ENCODE peak calls at places on chromosomes 1 and 21, in four cellular contexts. S, B, N and K are unnamed samples.

GRCh38 chr1:54936791-54937190 is 43.6 kb upstream of the TMEM61 start:
- DNase-seq in S (no peak), N (no peak), B (no peak), K (no peak)

GRCh38 chr1:42348498-42348897 is 13.5 kb upstream of the FOXJ3 start:
- DNase-seq in B (no peak), S (no peak), N (no peak), K (no peak)

GRCh38 chr1:111599781-111600180 is 19.8 kb upstream of the RAP1A start:
- DNase-seq in S (no peak), N (no peak), B (no peak), K (no peak)

GRCh38 chr1:107057197-107058133 is 991 bp downstream of the PRMT6 start:
- DNase-seq in N (no peak), S (peak; percentile 78), B (peak; percentile 6), K (peak; percentile 13)

GRCh38 chr1:183885142-183885735 is 80.3 kb downstream of the RGL1 start:
- DNase-seq in B (no peak), N (no peak), S (no peak), K (no peak)

GRCh38 chr1:119713538-119714456 is 2.1 kb downstream of the PHGDH start:
- DNase-seq in N (no peak), B (no peak), S (no peak), K (no peak)

GRCh38 chr1:221335161-221336101 is 406.5 kb downstream of the DUSP10 start:
- DNase-seq in S (peak; percentile 4), B (peak; percentile 91), N (no peak), K (no peak)

GRCh38 chr1:184150776-184151531 is 99.4 kb downstream of the TSEN15 start:
- DNase-seq in N (no peak), S (no peak), B (no peak), K (no peak)

GRCh38 chr21:38742580-38743260 is 63.0 kb upstream of the ETS2 start:
- DNase-seq in S (no peak), B (no peak), N (no peak), K (no peak)

GRCh38 chr1:228178737-228179720 is 13.4 kb downstream of the IBA57 start:
- DNase-seq in B (no peak), N (no peak), S (peak; percentile 78), K (no peak)

GRCh38 chr1:211326528-211327340 is at the start of gene TRAF5:
- DNase-seq in S (peak; percentile 89), B (no peak), N (no peak), K (peak; percentile 42)

GRCh38 chr1:65399003-65399402 is 21.5 kb upstream of the LEPR start:
- DNase-seq in S (no peak), B (no peak), N (no peak), K (no peak)

GRCh38 chr1:65398083-65398482 is 22.4 kb upstream of the LEPR start:
- DNase-seq in N (no peak), B (no peak), S (no peak), K (no peak)

GRCh38 chr1:65393345-65393744 is 27.1 kb upstream of the LEPR start:
- DNase-seq in N (no peak), S (no peak), B (no peak), K (no peak)

GRCh38 chr1:65393928-65394327 is 26.5 kb upstream of the LEPR start:
- DNase-seq in N (no peak), B (no peak), S (no peak), K (no peak)

DNA sequence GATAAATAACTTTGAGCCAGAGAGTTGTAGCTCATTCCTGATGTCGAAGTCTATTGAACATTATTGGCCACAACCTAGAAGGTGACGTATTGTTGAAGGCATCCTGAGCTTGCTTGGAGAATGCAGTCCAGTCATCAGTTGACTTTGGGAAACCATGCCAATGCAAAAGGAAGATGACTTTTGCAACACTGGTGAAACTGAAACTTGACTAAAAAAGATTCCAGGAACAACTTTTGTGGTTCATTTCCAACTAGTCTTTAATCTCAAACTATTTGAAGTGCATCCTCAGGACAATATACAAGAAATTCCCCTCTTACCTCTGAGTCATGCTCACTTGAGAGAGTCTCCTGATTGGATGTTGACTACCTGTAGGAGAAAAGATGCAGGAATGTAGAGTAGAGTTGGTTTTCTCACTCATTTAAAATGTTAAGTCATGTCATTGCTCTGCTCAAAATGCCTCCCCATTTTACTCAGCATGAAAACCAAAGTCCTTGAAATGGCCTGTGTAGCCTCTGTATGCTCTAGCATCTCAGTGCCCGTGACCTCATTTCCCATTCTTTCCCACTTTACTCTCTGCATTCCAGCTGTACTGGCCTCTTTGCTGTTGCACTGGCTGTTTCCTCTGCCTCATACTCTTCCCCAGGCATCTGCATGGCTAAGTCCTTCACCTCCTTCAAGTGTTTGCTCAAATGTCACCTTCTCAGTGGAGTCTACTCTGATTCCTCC is 24.4 kb upstream of the LEPR start:
- DNase-seq in S (no peak), B (no peak), N (no peak), K (no peak)
- TF ChIP-seq JUND in S (no peak), B (no peak), N (no peak), K (no peak)

GRCh38 chr1:116337398-116337797 is 35.6 kb upstream of the ATP1A1 start:
- DNase-seq in B (no peak), S (no peak), N (no peak), K (no peak)

GRCh38 chr1:116334015-116334547 is 39.0 kb upstream of the ATP1A1 start:
- DNase-seq in B (peak; percentile 18), S (no peak), N (no peak), K (peak; percentile 3)

GRCh38 chr1:116336250-116336649 is 36.8 kb upstream of the ATP1A1 start:
- DNase-seq in N (no peak), S (no peak), B (no peak), K (no peak)

GRCh38 chr1:116334868-116335649 is 38.0 kb upstream of the ATP1A1 start:
- DNase-seq in S (peak; percentile 27), N (no peak), B (peak; percentile 42), K (no peak)

GRCh38 chr1:116335847-116336246 is 37.2 kb upstream of the ATP1A1 start:
- DNase-seq in N (no peak), S (no peak), B (no peak), K (no peak)
- TF ChIP-seq JUND in N (no peak), S (no peak), B (no peak), K (no peak)

GRCh38 chr1:205822397-205822796 is 9.4 kb upstream of the SLC41A1 start:
- DNase-seq in S (no peak), B (no peak), N (no peak), K (no peak)
- TF ChIP-seq JUND in S (no peak), B (no peak), N (no peak), K (no peak)

GRCh38 chr1:224781800-224782199 is 147.7 kb upstream of the DNAH14 start:
- DNase-seq in N (no peak), B (peak; percentile 55), S (no peak), K (no peak)
- TF ChIP-seq JUND in N (no peak), B (no peak), S (no peak), K (no peak)

GRCh38 chr1:175848329-175848728 is 104.9 kb upstream of the TNR start:
- DNase-seq in B (no peak), S (no peak), N (no peak), K (no peak)
- TF ChIP-seq JUND in B (no peak), S (no peak), N (no peak), K (no peak)

GRCh38 chr1:196515904-196516303 is 92.3 kb downstream of the KCNT2 start:
- DNase-seq in N (no peak), S (no peak), B (no peak), K (no peak)
- TF ChIP-seq JUND in N (no peak), S (no peak), B (no peak), K (no peak)

GRCh38 chr1:159279754-159280153 is 22.4 kb upstream of the FCER1A start:
- DNase-seq in B (no peak), N (no peak), S (no peak), K (no peak)

DNA sequence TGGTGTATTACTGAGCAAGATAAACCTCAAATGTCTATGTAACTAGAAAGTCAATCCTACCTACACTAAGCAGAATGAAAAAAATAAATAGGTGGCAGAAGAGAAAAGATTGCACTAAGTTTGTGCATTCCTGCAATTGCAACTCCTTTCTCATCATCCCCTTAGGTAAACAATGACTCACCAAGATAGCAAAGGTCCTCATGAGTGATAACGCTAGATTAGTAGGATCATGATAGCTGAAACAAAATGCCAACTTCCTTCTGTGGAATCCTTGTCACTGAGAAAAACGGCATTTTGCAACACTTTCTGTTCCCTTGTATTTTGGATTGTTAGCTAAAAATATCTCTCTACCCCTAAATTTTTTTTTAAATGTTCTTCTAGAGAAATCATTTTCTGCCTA is 20.0 kb upstream of the FCER1A start:
- DNase-seq in S (no peak), B (peak; percentile 48), N (no peak), K (no peak)
- TF ChIP-seq JUND in S (no peak), B (peak; percentile 41), N (no peak), K (no peak)

DNA sequence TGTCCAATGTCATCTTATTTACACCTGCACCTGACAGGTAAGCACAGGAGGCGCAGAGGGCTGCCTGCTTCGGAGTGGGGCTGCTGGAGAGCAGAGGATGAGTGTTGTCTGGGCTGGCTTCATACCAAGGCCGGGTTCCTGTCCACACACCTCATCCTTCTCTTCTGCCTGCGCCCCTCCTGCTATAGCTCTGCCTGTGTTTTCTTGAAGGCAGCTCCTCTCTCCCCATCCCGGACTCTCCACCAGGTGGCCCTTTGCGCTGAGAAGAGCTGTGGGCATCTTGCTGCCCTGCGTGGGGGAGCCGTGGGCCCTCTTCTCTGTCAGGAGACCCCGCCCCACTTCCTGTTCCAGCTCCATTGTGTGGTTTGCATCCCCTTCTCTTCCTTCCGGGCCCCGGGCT is 35.0 kb downstream of the ARHGEF10L start:
- DNase-seq in S (peak; percentile 57), B (no peak), N (no peak), K (peak; percentile 49)
- TF ChIP-seq JUND in S (no peak), B (no peak), N (no peak), K (no peak)

GRCh38 chr1:68199603-68200002 is 32.7 kb downstream of the WLS start:
- DNase-seq in N (no peak), B (no peak), S (no peak), K (no peak)

GRCh38 chr1:68196676-68197075 is 35.6 kb downstream of the WLS start:
- DNase-seq in S (no peak), N (no peak), B (no peak), K (no peak)

GRCh38 chr1:68198752-68199151 is 33.6 kb downstream of the WLS start:
- DNase-seq in B (no peak), S (no peak), N (no peak), K (no peak)

GRCh38 chr1:68197459-68197858 is 34.9 kb downstream of the WLS start:
- DNase-seq in B (no peak), S (no peak), N (no peak), K (no peak)

DNA sequence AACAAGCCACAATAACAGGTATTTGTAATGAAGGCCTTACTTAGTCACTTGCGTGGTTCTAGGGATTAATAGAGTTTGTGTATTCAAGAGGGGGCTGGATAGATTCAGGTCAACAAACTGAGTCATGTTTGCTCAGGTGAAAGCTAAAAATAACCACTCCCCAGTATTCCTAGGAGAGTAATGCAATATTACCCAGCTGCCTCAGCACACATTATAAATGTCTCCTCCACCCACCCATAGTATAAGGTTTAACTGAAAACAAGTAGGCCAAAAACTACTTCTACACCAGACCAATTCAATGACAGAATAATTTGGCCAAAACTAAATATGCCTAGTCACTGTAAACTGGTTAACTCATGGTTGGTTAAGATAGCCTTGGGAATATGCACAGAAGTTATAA is 34.4 kb downstream of the WLS start:
- DNase-seq in B (peak; percentile 57), N (peak; percentile 38), S (no peak), K (no peak)
- TF ChIP-seq JUND in B (no peak), N (peak; percentile 76), S (no peak), K (no peak)